ENCODE peak calls at places on chromosome 11, in eight cellular contexts. L is suprapubic skin; V is colonic mucosa; K is OCI-LY7; I is A549; Y is IMR-90; X is prostate gland; C is CD4-positive, CD25-positive, alpha-beta regulatory T cell. U is an unnamed sample.

GRCh38 chr11:132728026-132728425 is 804.3 kb downstream of the OPCML start:
- DNase-seq in L (no peak), V (no peak), K (no peak), I (no peak), Y (no peak), X (no peak), C (no peak), U (no peak)

GRCh38 chr11:121575250-121575962 is 122.6 kb upstream of the SORL1-AS1 start:
- DNase-seq in L (no peak), V (peak; percentile 33), K (no peak), I (no peak), Y (peak; percentile 81), X (no peak), C (no peak), U (peak; percentile 32)

GRCh38 chr11:10373340-10373739 is 68.5 kb downstream of the ADM start:
- DNase-seq in L (no peak), V (no peak), K (no peak), I (no peak), Y (peak; percentile 52), X (no peak), C (no peak), U (no peak)

GRCh38 chr11:31820438-31820818 is 9.3 kb upstream of the PAX6 start:
- DNase-seq in L (no peak), V (no peak), K (no peak), I (no peak), Y (no peak), X (no peak), C (no peak), U (no peak)

GRCh38 chr11:113274708-113275582 is 39.4 kb upstream of the TTC12 start:
- DNase-seq in L (peak; percentile 49), V (no peak), K (no peak), I (peak; percentile 3), Y (no peak), X (no peak), C (no peak), U (no peak)

GRCh38 chr11:69156218-69156639 is 494 bp downstream of the SMIM38 start:
- DNase-seq in L (no peak), V (no peak), K (no peak), I (no peak), Y (no peak), X (no peak), C (no peak), U (no peak)

GRCh38 chr11:126115253-126115540 is 52.5 kb upstream of the CDON start:
- DNase-seq in L (no peak), V (peak; percentile 47), K (no peak), I (no peak), Y (no peak), X (peak; percentile 70), C (no peak), U (peak; percentile 91)

GRCh38 chr11:114166897-114167323 is 107.4 kb downstream of the ZBTB16 start:
- DNase-seq in L (no peak), V (no peak), K (peak; percentile 28), I (no peak), Y (peak; percentile 63), X (peak; percentile 77), C (peak; percentile 62), U (no peak)

GRCh38 chr11:14026961-14027360 is 64.4 kb downstream of the SPON1 start:
- DNase-seq in L (no peak), V (no peak), K (no peak), I (no peak), Y (peak; percentile 48), X (no peak), C (no peak), U (no peak)

GRCh38 chr11:110098645-110099044 is 5.5 kb downstream of the ZC3H12C start:
- DNase-seq in L (no peak), V (no peak), K (peak; percentile 9), I (no peak), Y (peak; percentile 13), X (no peak), C (peak; percentile 31), U (no peak)

GRCh38 chr11:59776210-59777066 is 21.3 kb downstream of the STX3 start:
- DNase-seq in L (no peak), V (peak; percentile 65), K (no peak), I (peak; percentile 96), Y (peak; percentile 78), X (peak; percentile 29), C (no peak), U (no peak)

GRCh38 chr11:45457649-45458048 is 171.5 kb upstream of the SYT13 start:
- DNase-seq in L (no peak), V (no peak), K (no peak), I (no peak), Y (peak; percentile 79), X (no peak), C (no peak), U (no peak)

GRCh38 chr11:94912806-94913205 is 60.5 kb downstream of the CWC15 start:
- DNase-seq in L (no peak), V (no peak), K (no peak), I (no peak), Y (no peak), X (no peak), C (no peak), U (no peak)

GRCh38 chr11:65968600-65969482 is 7.3 kb downstream of the SART1 start:
- DNase-seq in L (no peak), V (no peak), K (no peak), I (no peak), Y (no peak), X (no peak), C (no peak), U (no peak)

GRCh38 chr11:85680897-85681296 is 5.1 kb downstream of the CCDC89 start:
- DNase-seq in L (no peak), V (no peak), K (no peak), I (no peak), Y (no peak), X (no peak), C (peak; percentile 21), U (no peak)

DNA sequence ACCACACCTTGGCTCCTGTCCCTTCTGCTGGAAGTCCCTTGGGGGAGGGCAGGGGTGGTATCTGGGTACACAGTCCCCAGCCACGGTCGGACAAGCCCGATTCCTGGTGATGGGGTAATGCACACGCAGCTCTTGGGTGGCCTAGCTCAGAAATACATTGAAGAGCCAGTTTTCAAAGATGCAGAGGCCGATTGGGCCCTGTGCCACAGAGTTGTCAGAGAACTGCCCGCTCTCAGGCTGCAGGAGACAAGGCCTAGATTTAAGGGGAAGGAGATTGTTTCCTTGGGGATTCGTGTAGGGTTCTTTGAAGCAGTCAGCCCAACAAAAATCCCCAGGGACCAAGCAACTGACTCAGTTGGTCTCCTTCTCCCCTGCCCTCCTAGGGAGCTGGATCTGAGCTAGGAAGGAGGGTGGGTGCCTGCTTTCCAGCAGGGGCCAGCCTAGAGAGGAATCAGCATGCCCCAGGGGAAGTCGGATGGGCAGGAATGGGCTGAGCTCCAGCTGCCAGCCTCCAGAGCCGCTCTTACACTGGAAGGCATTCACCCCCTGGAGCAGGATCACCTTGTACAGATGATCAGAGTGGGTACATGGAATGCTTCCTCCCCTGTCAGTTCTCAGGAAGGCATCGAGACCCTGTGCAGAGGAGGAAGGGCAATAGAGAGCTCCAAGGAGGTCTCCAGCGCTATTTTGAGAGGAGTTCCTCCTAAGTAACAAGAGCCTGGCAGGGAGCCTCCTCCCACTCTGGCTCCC is 3.3 kb upstream of the SCN4B start:
- DNase-seq in L (no peak), V (no peak), K (no peak), I (no peak), Y (no peak), X (no peak), C (no peak), U (no peak)
- H3K4me3 ChIP-seq in L (no peak overlapping the region), V (no peak overlapping the region), K (no peak overlapping the region), I (no peak overlapping the region), Y (no peak overlapping the region), X (no peak overlapping the region), C (no peak overlapping the region), U (no peak overlapping the region)

GRCh38 chr11:16395601-16396000 is 39.3 kb upstream of the SOX6 start:
- DNase-seq in L (no peak), V (no peak), K (no peak), I (no peak), Y (peak; percentile 56), X (no peak), C (no peak), U (no peak)

GRCh38 chr11:16393335-16393734 is 37.0 kb upstream of the SOX6 start:
- DNase-seq in L (no peak), V (no peak), K (no peak), I (no peak), Y (no peak), X (no peak), C (no peak), U (no peak)

GRCh38 chr11:16394947-16395346 is 38.6 kb upstream of the SOX6 start:
- DNase-seq in L (no peak), V (no peak), K (no peak), I (no peak), Y (no peak), X (no peak), C (no peak), U (no peak)

GRCh38 chr11:16392646-16393045 is 36.3 kb upstream of the SOX6 start:
- DNase-seq in L (no peak), V (no peak), K (no peak), I (no peak), Y (peak; percentile 19), X (no peak), C (no peak), U (no peak)

DNA sequence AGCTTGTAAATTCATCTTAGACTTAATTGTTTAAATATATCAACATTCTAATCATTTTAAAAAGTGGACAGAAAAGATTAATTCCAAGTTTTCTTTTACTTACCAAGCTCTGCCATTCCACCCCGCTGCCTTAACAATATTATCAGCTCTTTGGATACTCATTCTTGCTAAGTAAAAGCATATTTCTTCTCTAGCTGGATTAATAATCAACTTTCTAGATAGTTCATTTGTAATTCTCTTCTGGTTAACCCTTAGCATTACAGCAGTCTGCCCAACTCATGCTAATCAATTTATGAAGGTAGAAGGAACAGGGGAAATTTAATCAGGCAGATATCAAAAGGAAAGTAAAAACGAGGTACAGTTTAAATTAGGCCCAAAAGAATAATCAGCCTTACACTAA is 41.0 kb upstream of the SOX6 start:
- DNase-seq in L (no peak), V (no peak), K (no peak), I (no peak), Y (no peak), X (no peak), C (no peak), U (no peak)
- H3K9me3 ChIP-seq in L (no peaks in the 10 kb centered on the region), V (no peaks in the 10 kb centered on the region), K (no peaks in the 10 kb centered on the region), I (no peaks in the 10 kb centered on the region), Y (no peaks in the 10 kb centered on the region), X (no peaks in the 10 kb centered on the region), C (no peaks in the 10 kb centered on the region), U (no peaks in the 10 kb centered on the region)

DNA sequence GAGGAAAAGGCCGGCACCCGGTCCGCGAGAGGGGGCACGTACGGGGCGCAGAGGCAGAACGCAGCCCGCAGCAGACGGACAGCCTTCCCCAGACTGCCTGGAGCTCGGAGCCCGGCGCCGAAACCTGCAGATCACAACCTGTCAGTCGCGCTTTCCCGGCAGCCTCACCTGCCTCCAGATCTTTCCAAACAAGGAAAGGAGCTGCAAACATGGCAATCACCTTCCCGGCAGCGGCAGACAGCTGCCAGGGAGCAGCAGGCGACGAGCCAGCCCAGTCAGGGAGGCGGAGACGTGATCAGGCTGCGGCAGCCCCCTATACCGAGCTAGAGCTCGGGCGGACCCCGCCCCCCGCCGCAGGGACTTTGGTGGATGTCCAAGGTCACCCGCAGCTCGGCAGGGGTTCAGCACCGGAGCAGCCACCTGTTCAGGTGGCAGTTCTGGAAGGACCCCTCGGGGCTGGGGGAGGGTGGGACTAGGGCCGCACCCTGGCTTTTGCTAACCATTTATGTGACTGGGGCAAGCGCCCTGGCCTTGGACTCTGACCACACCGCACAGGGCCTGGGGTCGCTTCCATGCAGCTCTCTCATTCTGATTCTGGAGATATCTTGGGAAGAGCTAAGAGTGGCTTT is 143.8 kb downstream of the NECTIN1 start:
- DNase-seq in L (no peak), V (peak; percentile 26), K (no peak), I (no peak), Y (no peak), X (peak; percentile 84), C (no peak), U (peak; percentile 48)
- H3K4me3 ChIP-seq in L (peak overlapping the region; percentile 57), V (peak overlapping the region; percentile 35), K (no peak overlapping the region), I (peak overlapping the region; percentile 46), Y (peak overlapping the region; percentile 37), X (peak overlapping the region; percentile 18), C (no peak overlapping the region), U (peak overlapping the region; percentile 42)

GRCh38 chr11:84501750-84502149 is 1125.4 kb downstream of the DLG2 start:
- DNase-seq in L (no peak), V (no peak), K (peak; percentile 10), I (no peak), Y (no peak), X (no peak), C (no peak), U (no peak)
- H3K9me3 ChIP-seq in L (no peaks in the 10 kb centered on the region), V (no peaks in the 10 kb centered on the region), K (no peaks in the 10 kb centered on the region), I (no peaks in the 10 kb centered on the region), Y (no peaks in the 10 kb centered on the region), X (no peaks in the 10 kb centered on the region), C (no peaks in the 10 kb centered on the region), U (no peaks in the 10 kb centered on the region)